ENCODE peak calls at places on chromosomes 12 and 14, in four cellular contexts. X is HepG2, T is GM12878, P is K562. S is an unnamed sample.

GRCh38 chr12:3042394-3042793 is 34.8 kb upstream of the TSPAN9 start:
- DNase-seq in P (no peak), T (no peak), X (no peak), S (peak; percentile 7)

GRCh38 chr12:29103539-29103974 is 45.5 kb upstream of the FAR2 start:
- DNase-seq in T (peak; percentile 75), P (no peak), X (no peak), S (no peak)

GRCh38 chr12:130070017-130070653 is 92.1 kb upstream of the FZD10 start:
- DNase-seq in X (no peak), P (peak; percentile 75), T (no peak), S (no peak)

GRCh38 chr12:120331390-120331789 is 3.8 kb upstream of the PLA2G1B start:
- DNase-seq in P (no peak), T (no peak), X (no peak), S (no peak)

GRCh38 chr14:97916669-97917068 is 1119.5 kb downstream of the VRK1 start:
- DNase-seq in X (no peak), T (no peak), P (no peak), S (no peak)

GRCh38 chr14:89219056-89219455 is 198.0 kb downstream of the FOXN3 start:
- DNase-seq in T (no peak), X (no peak), P (no peak), S (no peak)

GRCh38 chr14:82776958-82777357 is 1243.3 kb upstream of the SEL1L start:
- DNase-seq in X (no peak), P (no peak), T (no peak), S (no peak)

GRCh38 chr12:127548123-127548553 is 718.8 kb upstream of the TMEM132C start:
- DNase-seq in P (no peak), T (no peak), X (no peak), S (no peak)

GRCh38 chr14:105475269-105475915 is 771 bp downstream of the CRIP2 start:
- DNase-seq in P (no peak), T (no peak), X (no peak), S (no peak)

GRCh38 chr12:33439587-33440011 is at the start of gene SYT10:
- DNase-seq in T (no peak), X (no peak), P (peak; percentile 62), S (peak; percentile 81)

GRCh38 chr12:53623526-53623925 is 2.7 kb downstream of the ATF7 start:
- DNase-seq in T (no peak), P (peak; percentile 30), X (no peak), S (no peak)

GRCh38 chr14:91352101-91352500 is 65.5 kb downstream of the CCDC88C start:
- DNase-seq in X (no peak), P (no peak), T (no peak), S (no peak)

GRCh38 chr14:103862393-103862782 is 15.0 kb upstream of the PPP1R13B start:
- DNase-seq in T (no peak), X (peak; percentile 95), P (no peak), S (no peak)
- TF ChIP-seq MAX in T (no peak), X (no peak), P (no peak), S (no peak)

DNA sequence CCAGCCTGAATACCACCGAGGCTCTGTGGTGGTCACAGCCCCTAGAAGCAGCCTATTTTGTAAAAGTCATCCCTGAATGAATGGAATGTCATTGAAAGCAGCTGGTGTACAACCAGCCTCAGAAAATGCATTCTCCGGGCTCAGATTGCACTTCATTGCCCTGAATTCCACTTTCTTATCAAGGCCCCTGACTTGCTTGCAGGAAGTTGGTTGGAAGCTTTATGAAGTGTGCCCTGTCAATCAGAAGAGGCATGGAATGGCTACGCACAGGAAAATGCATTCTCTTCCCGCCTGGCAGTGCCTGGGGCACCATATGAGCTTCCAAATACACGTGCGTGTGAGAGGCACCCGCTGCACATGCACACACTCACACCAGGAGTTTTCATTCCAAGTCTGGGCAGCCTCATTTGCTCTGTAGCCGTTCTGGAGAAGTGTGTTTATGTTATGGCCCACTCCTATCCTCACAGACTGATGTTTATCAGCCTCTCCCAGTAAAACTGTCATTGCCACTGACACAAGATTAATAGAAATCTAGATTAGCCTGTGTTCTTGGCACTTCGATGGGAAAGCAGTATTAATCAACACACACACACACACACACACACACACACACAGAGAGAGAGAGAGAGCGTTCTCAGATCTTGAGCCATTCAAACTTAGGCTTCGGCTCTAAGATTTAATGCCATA is 63.9 kb downstream of the NUAK1 start:
- DNase-seq in T (no peak), X (no peak), P (no peak), S (no peak)
- TF ChIP-seq CREM in T (no peak), X (no peak), P (no peak), S (no peak)

DNA sequence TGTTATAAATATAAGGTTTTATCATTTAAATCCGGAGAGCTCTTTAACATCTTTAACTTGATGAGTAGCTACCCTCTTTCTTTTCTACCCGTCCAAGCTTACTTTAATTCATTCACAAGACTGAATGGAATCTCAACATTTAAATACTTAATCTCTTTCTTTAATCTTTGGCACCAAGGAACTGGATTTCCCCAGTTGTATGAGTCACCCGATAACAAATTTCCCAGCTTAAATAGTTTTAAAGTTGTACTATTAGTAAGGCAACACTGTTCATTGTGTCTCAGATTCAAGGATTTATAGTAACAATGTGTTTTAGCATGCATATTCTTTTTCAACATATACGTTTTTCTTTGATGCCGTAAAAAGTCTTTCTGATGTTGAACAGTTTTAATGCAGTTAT is 15.9 kb upstream of the LRP6 start:
- DNase-seq in P (no peak), X (no peak), T (no peak), S (no peak)
- TF ChIP-seq ATF2 in P (no peak), X (no peak), T (no peak), S (no peak)

DNA sequence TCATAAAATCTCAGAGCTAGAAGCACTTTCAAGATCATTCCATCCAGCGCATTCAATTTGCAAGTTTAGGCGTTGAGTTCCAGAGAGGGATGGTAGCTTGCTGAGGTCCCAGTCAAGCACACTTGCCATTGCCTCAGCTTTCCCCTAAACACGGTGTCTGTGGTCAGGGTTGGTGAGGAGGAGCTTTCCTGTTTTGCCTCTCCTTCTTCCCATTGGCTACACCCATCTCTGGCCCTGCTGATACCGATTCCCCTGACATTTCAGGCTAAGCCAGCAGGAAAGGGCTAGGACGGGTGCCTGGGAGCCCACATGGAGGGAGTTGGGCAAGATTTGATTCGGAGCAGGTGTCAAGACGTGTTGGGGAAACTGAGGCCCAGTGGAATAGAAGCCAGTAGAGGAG is 9.1 kb downstream of the NFATC4 start:
- DNase-seq in T (no peak), X (no peak), P (peak; percentile 62), S (no peak)
- TF ChIP-seq MAX in T (no peak), X (no peak), P (no peak), S (no peak)

GRCh38 chr14:69708586-69709169 is 58.3 kb upstream of the SRSF5 start:
- DNase-seq in T (no peak), X (peak; percentile 41), P (no peak), S (peak; percentile 66)
- TF ChIP-seq CREM in T (no peak), X (no peak), P (no peak), S (no peak)

S was measured in WTC11.